ENCODE peak calls at places on chromosomes 4 and X, in ten cellular contexts. Z is caudate nucleus; I is right lobe of liver; K is heart right ventricle; H is CD8-positive, alpha-beta memory T cell; J is mesenchymal stem cell; Q is dorsolateral prefrontal cortex; D is IMR-90; A is spleen; E is cardiac muscle cell. R is an unnamed sample.

GRCh38 chr4:121156822-121157769 is 7.0 kb downstream of the TNIP3 start:
- DNase-seq in I (peak; percentile 34), E (peak; percentile 31), Z (no peak), Q (no peak), K (peak; percentile 7), J (peak; percentile 54), D (peak; percentile 15), H (peak; percentile 47), A (peak; percentile 81), R (no peak)

GRCh38 chrX:134971926-134972325 is 18.9 kb upstream of the SMIM10 start:
- DNase-seq in E (no peak), K (no peak), A (no peak), H (no peak), J (peak; percentile 20), Q (no peak), I (no peak), Z (no peak), D (peak; percentile 42), R (peak; percentile 2)

GRCh38 chr4:156705291-156705690 is 266.3 kb downstream of the PDGFC start:
- DNase-seq in I (no peak), Q (no peak), Z (no peak), E (peak; percentile 15), D (peak; percentile 47), A (no peak), J (no peak), K (no peak), H (no peak), R (no peak)

GRCh38 chrX:16586371-16587112 is 63.4 kb upstream of the S100G start:
- DNase-seq in E (no peak), D (no peak), I (no peak), Z (no peak), H (no peak), J (no peak), Q (no peak), K (no peak), A (no peak), R (no peak)

GRCh38 chrX:1649623-1650022 is 34.8 kb downstream of the ASMT start:
- DNase-seq in J (no peak), H (no peak), D (no peak), K (no peak), A (no peak), Q (no peak), E (no peak), Z (no peak), I (no peak), R (no peak)

GRCh38 chr4:41661447-41662076 is 87.0 kb downstream of the PHOX2B start:
- DNase-seq in Z (peak; percentile 40), A (no peak), E (peak; percentile 70), H (no peak), K (peak; percentile 56), D (peak; percentile 48), Q (peak; percentile 60), I (peak; percentile 40), J (peak; percentile 69), R (peak; percentile 60)

GRCh38 chr4:67436742-67437141 is 108.6 kb downstream of the CENPC start:
- DNase-seq in I (no peak), A (no peak), Z (no peak), E (peak; percentile 21), D (peak; percentile 27), J (peak; percentile 47), K (no peak), H (no peak), Q (no peak), R (no peak)

GRCh38 chr4:20391224-20391623 is 139.5 kb downstream of the SLIT2 start:
- DNase-seq in D (peak; percentile 75), J (no peak), I (no peak), A (no peak), H (no peak), Q (no peak), E (peak; percentile 40), K (no peak), Z (no peak), R (no peak)

GRCh38 chrX:11269996-11270395 is 23.2 kb upstream of the AMELX start:
- DNase-seq in A (no peak), K (no peak), E (peak; percentile 22), J (no peak), D (no peak), Z (no peak), H (no peak), Q (no peak), I (no peak), R (no peak)

DNA sequence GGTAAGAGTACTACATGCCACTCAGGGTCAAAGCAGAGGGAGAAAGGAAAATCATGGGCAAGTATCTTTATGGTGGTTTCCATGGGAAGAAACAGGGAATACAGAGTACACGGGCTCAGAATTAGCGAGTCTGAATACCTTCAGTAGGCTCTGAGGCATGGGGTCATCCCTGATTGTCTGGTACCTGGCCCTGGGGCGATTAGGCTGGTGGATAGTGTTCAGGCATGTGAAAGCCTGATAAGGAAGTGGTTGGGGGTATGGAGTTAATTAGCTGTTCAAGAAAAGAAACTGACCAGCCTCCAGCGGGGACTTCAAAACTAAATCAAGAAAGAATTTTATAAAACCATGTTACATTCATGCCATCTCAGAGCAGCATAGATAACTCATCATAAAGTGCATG is 518.8 kb downstream of the RAB28 start:
- DNase-seq in K (no peak), A (no peak), H (no peak), I (no peak), Q (no peak), J (no peak), E (no peak), D (no peak), Z (no peak), R (no peak)
- H3K27ac ChIP-seq in K (no peak overlapping the region), A (no peak overlapping the region), H (no peak overlapping the region), I (no peak overlapping the region), Q (no peak overlapping the region), J (no peak overlapping the region), E (no peak overlapping the region), D (no peak overlapping the region), Z (no peak overlapping the region), R (no peak overlapping the region)

GRCh38 chr4:682490-683172 is 6.3 kb downstream of the SLC49A3 start:
- DNase-seq in E (no peak), K (no peak), Z (no peak), D (no peak), A (peak; percentile 77), J (no peak), I (no peak), Q (no peak), H (no peak), R (no peak)

GRCh38 chr4:680931-681645 is 6.7 kb downstream of the MYL5 start:
- DNase-seq in A (peak; percentile 91), E (peak; percentile 53), Q (no peak), J (peak; percentile 70), Z (no peak), K (peak; percentile 60), I (peak; percentile 73), H (peak; percentile 32), D (no peak), R (no peak)

GRCh38 chr4:680565-680930 is 6.2 kb downstream of the MYL5 start:
- DNase-seq in H (no peak), Q (no peak), A (peak; percentile 82), J (no peak), I (peak; percentile 39), K (no peak), D (no peak), E (no peak), Z (no peak), R (no peak)

GRCh38 chr4:683247-683897 is 5.6 kb downstream of the SLC49A3 start:
- DNase-seq in H (no peak), Z (no peak), Q (no peak), A (peak; percentile 73), E (no peak), J (no peak), K (no peak), D (no peak), I (peak; percentile 29), R (no peak)

DNA sequence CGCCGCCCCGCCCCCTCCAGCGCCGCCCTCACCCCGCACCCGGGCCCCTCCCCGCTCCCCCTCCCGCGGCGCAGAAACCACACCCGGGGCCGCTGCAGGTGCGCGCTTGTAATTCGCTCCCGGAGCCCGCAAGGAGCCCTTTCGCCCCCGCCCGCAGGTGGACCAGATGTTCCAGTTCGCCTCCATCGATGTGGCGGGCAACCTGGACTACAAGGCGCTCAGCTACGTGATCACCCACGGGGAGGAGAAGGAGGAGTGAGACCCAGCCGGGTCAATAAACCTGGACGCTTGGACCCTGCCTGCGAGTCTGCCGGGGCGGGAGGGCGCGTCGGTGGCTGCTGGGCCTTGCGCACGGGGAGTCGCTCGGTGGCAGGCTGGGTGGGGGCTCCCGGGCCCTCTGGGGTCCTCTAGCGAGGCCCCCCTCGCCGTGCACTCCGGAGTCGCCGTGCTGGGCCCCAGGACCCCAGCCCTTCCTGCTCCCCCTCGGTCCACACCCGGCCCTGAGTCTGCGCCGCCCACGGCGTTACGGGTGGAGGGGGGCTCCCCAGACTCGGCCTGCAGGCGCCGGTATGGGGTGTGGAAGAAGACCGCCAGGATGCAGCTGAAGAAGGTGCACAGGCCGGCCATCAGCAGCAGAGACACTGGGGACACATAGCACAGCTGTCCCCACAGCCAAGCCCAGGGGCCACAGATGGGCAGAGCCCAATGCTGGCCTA is 7.1 kb downstream of the SLC49A3 start:
- DNase-seq in D (no peak), Z (no peak), E (no peak), I (peak; percentile 60), H (peak; percentile 49), Q (no peak), K (no peak), A (peak; percentile 84), J (no peak), R (peak; percentile 69)
- H3K27ac ChIP-seq in D (no peak overlapping the region), Z (no peak overlapping the region), E (no peak overlapping the region), I (no peak overlapping the region), H (no peak overlapping the region), Q (no peak overlapping the region), K (no peak overlapping the region), A (no peak overlapping the region), J (no peak overlapping the region), R (peak overlapping the region; percentile 35)

DNA sequence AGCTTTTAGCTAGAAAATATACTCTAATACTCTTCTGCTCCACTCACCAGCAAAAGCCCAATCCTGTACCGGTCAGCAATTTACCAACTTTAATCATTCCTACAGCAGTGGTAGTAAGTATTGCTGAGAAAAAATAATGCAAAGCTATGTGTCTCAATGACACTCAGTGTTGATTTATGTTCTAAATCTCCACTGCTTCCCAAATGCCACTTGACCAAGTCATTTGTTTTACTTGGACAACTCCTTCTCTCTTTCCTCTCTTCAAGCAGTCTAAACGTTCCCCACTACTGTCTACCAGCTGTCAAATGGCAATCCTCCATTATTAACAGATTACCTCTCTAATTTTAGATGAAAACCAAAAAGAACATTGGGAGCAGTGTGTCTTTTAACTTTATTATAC is 201.8 kb upstream of the GK2 start:
- DNase-seq in A (no peak), H (no peak), I (no peak), Q (no peak), K (no peak), Z (no peak), J (peak; percentile 2), D (no peak), E (no peak), R (no peak)
- H3K27ac ChIP-seq in A (no peak overlapping the region), H (no peak overlapping the region), I (no peak overlapping the region), Q (no peak overlapping the region), K (no peak overlapping the region), Z (no peak overlapping the region), J (no peak overlapping the region), D (no peak overlapping the region), E (no peak overlapping the region), R (no peak overlapping the region)

DNA sequence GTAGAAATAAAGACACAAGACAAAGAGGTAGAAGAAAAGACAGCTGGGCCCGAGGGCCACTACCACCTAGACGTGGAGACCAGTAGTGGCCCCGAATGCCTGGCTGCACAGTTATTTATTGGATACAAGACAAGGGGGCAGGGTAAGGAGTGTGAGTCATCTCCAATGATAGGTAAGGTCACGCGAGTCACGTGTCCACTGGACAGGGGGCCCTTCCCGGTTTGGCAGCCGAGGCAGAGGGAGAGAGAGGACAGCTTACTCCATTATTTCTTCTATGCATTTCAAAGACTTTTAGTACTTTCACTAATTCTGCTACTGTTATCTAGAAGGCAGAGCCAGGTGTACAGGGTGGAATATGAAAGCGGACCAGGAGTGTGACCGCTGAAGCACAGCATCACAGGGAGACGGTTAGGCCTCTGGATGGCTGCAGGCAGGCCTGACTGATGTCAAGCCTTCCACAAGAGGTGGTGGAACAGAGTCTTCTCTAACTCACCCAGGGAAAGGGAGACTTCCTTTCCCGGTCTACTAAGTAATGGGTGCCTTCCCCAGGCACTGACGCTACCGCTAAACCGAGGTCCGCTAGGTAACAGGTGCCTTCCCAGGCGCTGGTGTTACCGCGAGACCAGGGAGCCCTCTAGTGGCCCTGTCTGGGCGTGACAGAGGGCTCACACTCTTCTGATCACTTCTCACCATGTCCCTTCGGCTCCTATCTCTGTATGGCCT is 44.9 kb downstream of the ZBTB49 start:
- DNase-seq in A (peak; percentile 91), E (peak; percentile 60), Q (peak; percentile 69), J (peak; percentile 58), K (peak; percentile 52), D (peak; percentile 30), H (peak; percentile 71), Z (peak; percentile 27), I (peak; percentile 77), R (peak; percentile 26)
- H3K27ac ChIP-seq in A (no peak overlapping the region), E (no peak overlapping the region), Q (no peak overlapping the region), J (no peak overlapping the region), K (no peak overlapping the region), D (no peak overlapping the region), H (no peak overlapping the region), Z (no peak overlapping the region), I (no peak overlapping the region), R (no peak overlapping the region)

R was measured in RWPE1.